ENCODE peak calls at places on chromosomes 16 and 17, in five cellular contexts. I is fibroblast of lung; Q is PC-9; U is thoracic aorta; K is effector memory CD4-positive, alpha-beta T cell. F is an unnamed sample.
A peak's percentile ranks its signal among the peaks of the same experiment; 100 is the strongest.

GRCh38 chr17:36072431-36073121 is 8.5 kb downstream of the CCL18 start:
- DNase-seq in I (peak; percentile 2), Q (peak; percentile 2), U (no peak), K (peak; percentile 32), F (peak; percentile 72)

GRCh38 chr17:36504156-36504545 is 17.7 kb downstream of the ZNHIT3 start:
- DNase-seq in I (no peak), Q (no peak), U (no peak), K (no peak), F (no peak)

GRCh38 chr16:83779881-83780280 is 27.9 kb upstream of the HSBP1 start:
- DNase-seq in I (peak; percentile 76), Q (no peak), U (no peak), K (no peak), F (no peak)

GRCh38 chr16:55302635-55303034 is 21.4 kb upstream of the IRX6 start:
- DNase-seq in I (no peak), Q (no peak), U (no peak), K (no peak), F (no peak)

GRCh38 chr16:3088450-3088849 is 10.6 kb downstream of the ZSCAN10 start:
- DNase-seq in I (no peak), Q (no peak), U (no peak), K (no peak), F (peak; percentile 68)

GRCh38 chr17:6567528-6568185 is 11.3 kb upstream of the PITPNM3 start:
- DNase-seq in I (no peak), Q (peak; percentile 59), U (no peak), K (no peak), F (peak; percentile 69)

GRCh38 chr16:85413713-85414663 is 199.1 kb upstream of the GSE1 start:
- DNase-seq in I (no peak), Q (no peak), U (no peak), K (no peak), F (peak; percentile 21)

GRCh38 chr16:22670551-22670970 is 143.4 kb upstream of the HS3ST2 start:
- DNase-seq in I (no peak), Q (no peak), U (no peak), K (peak; percentile 3), F (no peak)

GRCh38 chr17:64209356-64209941 is 53.6 kb downstream of the TEX2 start:
- DNase-seq in I (no peak), Q (no peak), U (no peak), K (no peak), F (no peak)

GRCh38 chr17:36001862-36002603 is 680 bp upstream of the CCL15 start:
- DNase-seq in I (no peak), Q (no peak), U (no peak), K (no peak), F (peak; percentile 52)

GRCh38 chr16:50301626-50302471 is 35.5 kb downstream of the ADCY7 start:
- DNase-seq in I (peak; percentile 91), Q (peak; percentile 25), U (no peak), K (no peak), F (peak; percentile 46)

GRCh38 chr16:50299508-50300105 is 33.3 kb downstream of the ADCY7 start:
- DNase-seq in I (no peak), Q (no peak), U (no peak), K (no peak), F (peak; percentile 35)

GRCh38 chr16:50303041-50303604 is 36.8 kb downstream of the ADCY7 start:
- DNase-seq in I (peak; percentile 84), Q (no peak), U (no peak), K (no peak), F (no peak)

GRCh38 chr16:50302472-50303005 is 36.2 kb downstream of the ADCY7 start:
- DNase-seq in I (no peak), Q (no peak), U (no peak), K (no peak), F (no peak)

DNA sequence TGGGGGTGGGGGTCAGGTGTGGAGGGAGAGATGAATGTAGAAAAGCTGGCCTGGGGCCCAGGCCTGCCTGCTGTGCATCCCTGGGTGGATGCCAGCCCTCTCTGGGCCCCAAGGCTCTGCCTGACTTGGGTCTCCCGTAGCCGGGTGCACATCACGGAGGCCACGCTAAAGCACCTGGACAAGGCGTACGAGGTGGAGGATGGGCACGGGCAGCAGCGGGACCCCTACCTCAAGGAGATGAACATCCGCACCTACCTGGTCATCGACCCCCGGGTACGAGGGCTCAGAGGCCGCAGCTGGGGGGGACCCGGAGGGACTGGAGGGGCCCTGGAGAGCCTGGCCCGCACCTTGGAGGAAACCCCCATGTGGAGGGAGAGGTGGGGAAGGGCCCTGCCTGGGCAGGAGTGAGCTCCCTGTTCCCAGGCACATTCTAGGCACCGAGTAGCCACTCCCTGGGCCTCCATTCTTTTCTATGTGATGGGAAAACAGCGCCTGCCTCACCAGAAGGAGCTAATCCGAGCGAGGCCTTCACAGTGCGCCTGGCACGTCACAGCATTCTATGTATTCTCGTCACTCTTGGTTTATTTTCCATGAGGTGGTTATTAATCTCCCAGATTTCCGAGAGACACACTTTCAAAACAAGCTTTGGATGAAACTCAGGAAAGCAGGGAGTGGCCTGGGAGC is 34.7 kb downstream of the ADCY7 start:
- DNase-seq in I (peak; percentile 80), Q (no peak), U (no peak), K (no peak), F (peak; percentile 41)
- H3K27ac ChIP-seq in I (peak overlapping the region; percentile 44), Q (no peak overlapping the region), U (no peak overlapping the region), K (no peak overlapping the region), F (no peak overlapping the region)

GRCh38 chr17:19537116-19537515 is 3.5 kb downstream of the SLC47A1 start:
- DNase-seq in I (no peak), Q (no peak), U (no peak), K (no peak), F (no peak)
- H3K4me1 ChIP-seq in I (no peaks in the 10 kb centered on the region), Q (peaks cover 10% of the 10 kb centered on the region), U (no peaks in the 10 kb centered on the region), K (peaks cover 12% of the 10 kb centered on the region), F (peaks cover 17% of the 10 kb centered on the region)

GRCh38 chr17:33144837-33145236 is 148.3 kb downstream of the ASIC2 start:
- DNase-seq in I (no peak), Q (no peak), U (no peak), K (no peak), F (no peak)
- H3K27ac ChIP-seq in I (no peak overlapping the region), Q (no peak overlapping the region), U (no peak overlapping the region), K (no peak overlapping the region), F (no peak overlapping the region)

GRCh38 chr17:8152981-8153549 is 861 bp upstream of the PER1 start:
- DNase-seq in I (no peak), Q (no peak), U (no peak), K (no peak), F (peak; percentile 53)
- H3K4me1 ChIP-seq in I (peaks cover 29% of the 10 kb centered on the region), Q (peaks cover 25% of the 10 kb centered on the region), U (peaks cover 18% of the 10 kb centered on the region), K (peaks cover 62% of the 10 kb centered on the region), F (peaks cover 65% of the 10 kb centered on the region)

GRCh38 chr17:66711936-66712335 is 123.0 kb upstream of the CACNG5 start:
- DNase-seq in I (no peak), Q (no peak), U (no peak), K (no peak), F (peak; percentile 69)
- H3K27ac ChIP-seq in I (no peak overlapping the region), Q (no peak overlapping the region), U (no peak overlapping the region), K (no peak overlapping the region), F (peak overlapping the region; percentile 65)

GRCh38 chr17:9671559-9671958 is 26.2 kb downstream of the USP43 start:
- DNase-seq in I (no peak), Q (no peak), U (no peak), K (no peak), F (no peak)

GRCh38 chr17:9670596-9670995 is 25.3 kb downstream of the USP43 start:
- DNase-seq in I (no peak), Q (no peak), U (no peak), K (no peak), F (no peak)

GRCh38 chr17:9668532-9668931 is 23.2 kb downstream of the USP43 start:
- DNase-seq in I (peak; percentile 86), Q (peak; percentile 54), U (no peak), K (no peak), F (no peak)

GRCh38 chr17:9672266-9672665 is 26.9 kb downstream of the USP43 start:
- DNase-seq in I (peak; percentile 11), Q (no peak), U (no peak), K (no peak), F (no peak)

GRCh38 chr17:9669551-9670008 is 24.3 kb downstream of the USP43 start:
- DNase-seq in I (peak; percentile 16), Q (peak; percentile 78), U (no peak), K (no peak), F (peak; percentile 52)
- H3K4me1 ChIP-seq in I (no peaks in the 10 kb centered on the region), Q (peaks cover 54% of the 10 kb centered on the region), U (no peaks in the 10 kb centered on the region), K (no peaks in the 10 kb centered on the region), F (no peaks in the 10 kb centered on the region)

GRCh38 chr17:19645608-19646250 is 2.8 kb upstream of the ALDH3A2 start:
- DNase-seq in I (peak; percentile 33), Q (peak; percentile 15), U (no peak), K (peak; percentile 24), F (peak; percentile 58)

GRCh38 chr17:19646788-19647696 is 1.5 kb upstream of the ALDH3A2 start:
- DNase-seq in I (peak; percentile 13), Q (peak; percentile 39), U (no peak), K (no peak), F (no peak)

GRCh38 chr17:19642373-19642893 is 6.1 kb upstream of the ALDH3A2 start:
- DNase-seq in I (no peak), Q (no peak), U (no peak), K (no peak), F (no peak)

GRCh38 chr17:19641687-19642372 is 6.7 kb upstream of the ALDH3A2 start:
- DNase-seq in I (no peak), Q (no peak), U (no peak), K (no peak), F (no peak)

GRCh38 chr17:19644493-19645210 is 3.9 kb upstream of the ALDH3A2 start:
- DNase-seq in I (peak; percentile 32), Q (no peak), U (no peak), K (no peak), F (no peak)
- H3K27ac ChIP-seq in I (no peak overlapping the region), Q (peak overlapping the region; percentile 28), U (no peak overlapping the region), K (no peak overlapping the region), F (no peak overlapping the region)

F was measured in lower lobe of right lung.